ENCODE peak calls at places on chromosomes 5 and 9, in six cellular contexts. A is SK-N-SH, G is IMR-90, J is uterus, E is brain microvascular endothelial cell, O is fibroblast of mammary gland. B is an unnamed sample.

GRCh38 chr5:124860271-124860670 is 113.8 kb upstream of the ZNF608 start:
- DNase-seq in A (peak), G (peak), J (no peak), E (no peak), O (peak), B (no peak)

GRCh38 chr5:173767580-173768266 is 120.4 kb upstream of the CPEB4 start:
- DNase-seq in A (no peak), G (no peak), J (no peak), E (no peak), O (peak), B (no peak)

GRCh38 chr9:121640486-121641227 is 10.8 kb upstream of the DAB2IP start:
- DNase-seq in A (no peak), G (no peak), J (no peak), E (no peak), O (no peak), B (no peak)

GRCh38 chr5:155140646-155141045 is 127.1 kb downstream of the KIF4B start:
- DNase-seq in A (no peak), G (no peak), J (no peak), E (no peak), O (no peak), B (no peak)

GRCh38 chr9:21434202-21435014 is 5.8 kb upstream of the IFNA1 start:
- DNase-seq in A (peak), G (peak), J (no peak), E (peak), O (peak), B (no peak)

GRCh38 chr9:131483319-131484050 is 19.2 kb upstream of the POMT1 start:
- DNase-seq in A (no peak), G (no peak), J (no peak), E (no peak), O (no peak), B (no peak)

GRCh38 chr9:120531683-120532300 is 48.2 kb downstream of the CDK5RAP2 start:
- DNase-seq in A (peak), G (peak), J (no peak), E (peak), O (peak), B (no peak)

GRCh38 chr5:113434889-113435288 is at the start of gene TSSK1B:
- DNase-seq in A (no peak), G (no peak), J (no peak), E (no peak), O (no peak), B (no peak)

GRCh38 chr9:76415731-76416130 is 21.5 kb upstream of the RFK start:
- DNase-seq in A (no peak), G (no peak), J (no peak), E (no peak), O (peak), B (no peak)

GRCh38 chr9:89658931-89659330 is 54.1 kb downstream of the GADD45G start:
- DNase-seq in A (no peak), G (no peak), J (no peak), E (no peak), O (no peak), B (no peak)

GRCh38 chr5:68053202-68053601 is 162.4 kb upstream of the PIK3R1 start:
- DNase-seq in A (no peak), G (peak), J (no peak), E (no peak), O (peak), B (no peak)

GRCh38 chr5:14502291-14502690 is 79.3 kb upstream of the OTULINL start:
- DNase-seq in A (no peak), G (no peak), J (no peak), E (no peak), O (peak), B (no peak)

GRCh38 chr5:138466900-138467710 is 1.8 kb downstream of the EGR1 start:
- DNase-seq in A (peak), G (peak), J (peak), E (no peak), O (no peak), B (peak)

GRCh38 chr9:130333041-130334040 is 67.8 kb downstream of the HMCN2 start:
- DNase-seq in A (peak), G (peak), J (peak), E (no peak), O (peak), B (no peak)

GRCh38 chr9:130180516-130180915 is 8.3 kb downstream of the NCS1 start:
- DNase-seq in A (no peak), G (no peak), J (no peak), E (no peak), O (no peak), B (no peak)

GRCh38 chr5:179907570-179908324 is at the start of gene TBC1D9B:
- DNase-seq in A (peak), G (peak), J (peak), E (no peak), O (peak), B (no peak)

GRCh38 chr5:115648072-115648471 is 22.2 kb upstream of the TMED7 start:
- DNase-seq in A (no peak), G (no peak), J (no peak), E (no peak), O (no peak), B (no peak)

GRCh38 chr5:34538026-34538672 is 118.0 kb upstream of the RAI14 start:
- DNase-seq in A (no peak), G (peak), J (no peak), E (peak), O (peak), B (peak)

GRCh38 chr5:93461751-93462150 is 119.3 kb downstream of the NR2F1-AS1 start:
- DNase-seq in A (no peak), G (peak), J (no peak), E (no peak), O (peak), B (no peak)

GRCh38 chr9:132042324-132042723 is 37.3 kb downstream of the MED27 start:
- DNase-seq in A (no peak), G (peak), J (no peak), E (peak), O (peak), B (no peak)

GRCh38 chr5:134111741-134112647 is 2.5 kb upstream of the TCF7 start:
- DNase-seq in A (no peak), G (peak), J (no peak), E (peak), O (peak), B (no peak)

GRCh38 chr9:14119694-14120514 is 194.0 kb downstream of the NFIB start:
- DNase-seq in A (no peak), G (peak), J (no peak), E (no peak), O (peak), B (no peak)

GRCh38 chr5:175032741-175033151 is 308.4 kb downstream of the MSX2 start:
- DNase-seq in A (no peak), G (no peak), J (no peak), E (no peak), O (no peak), B (no peak)

GRCh38 chr9:97293827-97294226 is 13.6 kb upstream of the CCDC180 start:
- DNase-seq in A (no peak), G (no peak), J (no peak), E (no peak), O (no peak), B (no peak)

GRCh38 chr5:5667136-5667554 is 244.7 kb downstream of the ICE1 start:
- DNase-seq in A (peak), G (no peak), J (no peak), E (no peak), O (no peak), B (no peak)

GRCh38 chr9:114169029-114169939 is 13.9 kb downstream of the COL27A1 start:
- DNase-seq in A (no peak), G (peak), J (no peak), E (peak), O (peak), B (no peak)

GRCh38 chr9:85610074-85610855 is 131.5 kb downstream of the AGTPBP1 start:
- DNase-seq in A (peak), G (peak), J (no peak), E (peak), O (peak), B (peak)

GRCh38 chr9:87872079-87872624 is 10.5 kb upstream of the SPATA31E1 start:
- DNase-seq in A (peak), G (peak), J (no peak), E (no peak), O (peak), B (no peak)

GRCh38 chr9:2321523-2322148 is 300.0 kb upstream of the VLDLR start:
- DNase-seq in A (no peak), G (no peak), J (no peak), E (no peak), O (no peak), B (no peak)

GRCh38 chr9:134163374-134164196 is 779 bp downstream of the RNU6ATAC start:
- DNase-seq in A (peak), G (peak), J (peak), E (no peak), O (peak), B (peak)

GRCh38 chr5:159504857-159505304 is 174.6 kb upstream of the IL12B start:
- DNase-seq in A (no peak), G (peak), J (peak), E (peak), O (peak), B (peak)

GRCh38 chr5:44001675-44002380 is 387.4 kb downstream of the FGF10 start:
- DNase-seq in A (no peak), G (peak), J (no peak), E (no peak), O (peak), B (no peak)

GRCh38 chr5:90472783-90473182 is 1.8 kb downstream of the MBLAC2 start:
- DNase-seq in A (no peak), G (no peak), J (no peak), E (no peak), O (no peak), B (no peak)

GRCh38 chr9:134329886-134330285 is 3.6 kb downstream of the RXRA start:
- DNase-seq in A (no peak), G (no peak), J (no peak), E (no peak), O (no peak), B (no peak)

GRCh38 chr5:130652178-130652577 is 512.9 kb downstream of the HINT1 start:
- DNase-seq in A (no peak), G (no peak), J (no peak), E (peak), O (peak), B (no peak)

GRCh38 chr5:176541338-176542134 is 4.3 kb upstream of the RNF44 start:
- DNase-seq in A (no peak), G (no peak), J (peak), E (no peak), O (no peak), B (peak)
- H3K4me3 ChIP-seq in A (no peak), G (no peak), J (no peak), E (no peak), O (no peak), B (no peak)

GRCh38 chr5:135834639-135835529 is at the start of gene SLC25A48:
- DNase-seq in A (peak), G (peak), J (no peak), E (no peak), O (no peak), B (peak)
- H3K4me3 ChIP-seq in A (peak), G (no peak), J (no peak), E (peak), O (peak), B (peak)

GRCh38 chr9:101398930-101399640 is 434 bp downstream of the ZNF189 start:
- DNase-seq in A (no peak), G (no peak), J (no peak), E (no peak), O (no peak), B (no peak)

GRCh38 chr9:101398335-101398929 is at the start of the genes MRPL50 and ZNF189:
- DNase-seq in A (peak), G (peak), J (peak), E (peak), O (peak), B (peak)

GRCh38 chr9:101397746-101398334 is 578 bp downstream of the MRPL50 start:
- DNase-seq in A (peak), G (no peak), J (no peak), E (no peak), O (peak), B (peak)

GRCh38 chr9:101400120-101400519 is 1.5 kb downstream of the ZNF189 start:
- DNase-seq in A (no peak), G (no peak), J (no peak), E (peak), O (peak), B (no peak)

GRCh38 chr9:101399641-101399965 is 952 bp downstream of the ZNF189 start:
- DNase-seq in A (no peak), G (no peak), J (no peak), E (no peak), O (peak), B (no peak)
- H3K4me3 ChIP-seq in A (peak), G (peak), J (peak), E (peak), O (peak), B (peak)

GRCh38 chr5:150759334-150759583 is 442 bp upstream of the DCTN4 start:
- DNase-seq in A (no peak), G (no peak), J (no peak), E (no peak), O (no peak), B (no peak)

GRCh38 chr5:150758210-150758533 is 645 bp downstream of the DCTN4 start:
- DNase-seq in A (no peak), G (peak), J (no peak), E (no peak), O (no peak), B (no peak)

GRCh38 chr5:150758534-150759333 is at the start of gene DCTN4:
- DNase-seq in A (peak), G (peak), J (peak), E (peak), O (peak), B (peak)

GRCh38 chr5:150753863-150754262 is 5.0 kb downstream of the DCTN4 start:
- DNase-seq in A (no peak), G (no peak), J (no peak), E (no peak), O (no peak), B (no peak)

DNA sequence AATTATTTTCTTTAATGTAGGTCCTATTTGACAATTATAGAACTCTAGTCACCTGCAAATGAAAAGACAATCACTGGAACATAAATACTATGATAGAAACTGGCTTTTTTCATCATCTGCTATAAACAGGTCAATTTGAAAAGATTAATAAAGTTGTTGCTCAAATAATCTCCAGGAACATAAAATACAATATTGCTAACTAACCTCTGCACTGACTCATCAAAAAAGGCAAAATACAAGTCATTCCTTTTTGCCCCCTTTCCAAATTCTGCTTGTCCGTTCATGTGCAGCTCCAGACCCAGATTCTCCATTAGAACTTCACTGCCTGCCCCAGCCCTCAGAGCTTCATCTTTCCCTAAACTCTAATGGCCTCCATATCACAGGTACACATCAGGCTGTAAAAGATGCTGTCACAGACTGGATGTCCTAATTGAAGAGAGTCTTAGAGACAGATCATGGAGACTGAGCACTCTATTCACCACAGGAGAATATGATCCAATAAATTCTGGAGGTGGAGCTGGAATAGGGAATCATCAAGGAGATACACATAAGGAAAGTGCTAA is 1.6 kb downstream of the DCTN4 start:
- DNase-seq in A (no peak), G (no peak), J (no peak), E (no peak), O (peak), B (no peak)
- H3K4me3 ChIP-seq in A (peak), G (peak), J (no peak), E (peak), O (peak), B (peak)